ENCODE peak calls at places on chromosome 1, in four cellular contexts. M is PC-3, N is stomach, P is psoas muscle. B is an unnamed sample.

GRCh38 chr1:158527190-158527815 is 26.9 kb downstream of the OR6Y1 start:
- DNase-seq in M (peak), N (no peak), P (no peak), B (no peak)

GRCh38 chr1:86419277-86419903 is 4.6 kb upstream of the CLCA2 start:
- DNase-seq in M (peak), N (no peak), P (no peak), B (no peak)

GRCh38 chr1:150970818-150971582 is 3.6 kb downstream of the CERS2 start:
- DNase-seq in M (no peak), N (peak), P (peak), B (no peak)

GRCh38 chr1:240701412-240701811 is 89.5 kb upstream of the GREM2 start:
- DNase-seq in M (peak), N (no peak), P (no peak), B (no peak)

GRCh38 chr1:172176206-172176605 is 244.3 kb upstream of the C1orf105 start:
- DNase-seq in M (no peak), N (no peak), P (no peak), B (no peak)

GRCh38 chr1:201364808-201365105 is 12.7 kb downstream of the TNNT2 start:
- DNase-seq in M (no peak), N (no peak), P (no peak), B (no peak)

GRCh38 chr1:223715710-223716103 is 3.4 kb downstream of the CAPN2 start:
- DNase-seq in M (no peak), N (no peak), P (no peak), B (no peak)

GRCh38 chr1:159869173-159869572 is 6.7 kb upstream of the VSIG8 start:
- DNase-seq in M (peak), N (no peak), P (no peak), B (no peak)

GRCh38 chr1:224879404-224879803 is 50.1 kb upstream of the DNAH14 start:
- DNase-seq in M (no peak), N (no peak), P (no peak), B (no peak)

GRCh38 chr1:72482736-72483413 is 200.5 kb upstream of the NEGR1 start:
- DNase-seq in M (no peak), N (no peak), P (no peak), B (no peak)

GRCh38 chr1:25651036-25651640 is 34.5 kb downstream of the MAN1C1 start:
- DNase-seq in M (no peak), N (no peak), P (no peak), B (no peak)

GRCh38 chr1:174740248-174740990 is 259.3 kb upstream of the CACYBP start:
- DNase-seq in M (peak), N (no peak), P (no peak), B (no peak)

GRCh38 chr1:224632381-224632871 is 16.3 kb downstream of the CNIH3 start:
- DNase-seq in M (peak), N (peak), P (no peak), B (no peak)

GRCh38 chr1:22747021-22747734 is 36.5 kb downstream of the EPHB2 start:
- DNase-seq in M (peak), N (no peak), P (no peak), B (no peak)

GRCh38 chr1:210747890-210748289 is 386.1 kb downstream of the KCNH1 start:
- DNase-seq in M (no peak), N (no peak), P (peak), B (no peak)

GRCh38 chr1:21290546-21290944 is 282 bp upstream of the ECE1 start:
- DNase-seq in M (no peak), N (no peak), P (no peak), B (no peak)

GRCh38 chr1:223323491-223324484 is 40.2 kb downstream of the SUSD4 start:
- DNase-seq in M (no peak), N (no peak), P (no peak), B (no peak)

GRCh38 chr1:48047116-48047515 is 49.9 kb upstream of the TRABD2B start:
- DNase-seq in M (no peak), N (no peak), P (no peak), B (no peak)

GRCh38 chr1:212254853-212255363 is 30.3 kb upstream of the PPP2R5A start:
- DNase-seq in M (no peak), N (no peak), P (no peak), B (no peak)

GRCh38 chr1:155175927-155176371 is 2.3 kb downstream of the TRIM46 start:
- DNase-seq in M (peak), N (peak), P (no peak), B (no peak)

GRCh38 chr1:224041032-224041431 is 72.9 kb upstream of the FBXO28 start:
- DNase-seq in M (no peak), N (no peak), P (no peak), B (no peak)

GRCh38 chr1:103108525-103109150 is 316 bp upstream of the COL11A1 start:
- DNase-seq in M (no peak), N (no peak), P (peak), B (peak)

GRCh38 chr1:53545663-53546408 is 86.6 kb downstream of the DMRTB1 start:
- DNase-seq in M (no peak), N (no peak), P (peak), B (no peak)

GRCh38 chr1:176692431-176692830 is 229.5 kb downstream of the PAPPA2 start:
- DNase-seq in M (no peak), N (no peak), P (peak), B (no peak)

GRCh38 chr1:110390096-110390495 is 730 bp downstream of the SLC16A4 start:
- DNase-seq in M (no peak), N (no peak), P (peak), B (no peak)

GRCh38 chr1:89624314-89624713 is 8.6 kb upstream of the LRRC8C start:
- DNase-seq in M (no peak), N (no peak), P (no peak), B (no peak)

GRCh38 chr1:204461331-204462228 is 33.0 kb downstream of the PIK3C2B start:
- DNase-seq in M (no peak), N (no peak), P (no peak), B (no peak)

GRCh38 chr1:47181955-47182680 is 7.7 kb downstream of the PDZK1IP1 start:
- DNase-seq in M (peak), N (peak), P (no peak), B (no peak)

GRCh38 chr1:21154717-21155116 is 22.0 kb downstream of the EIF4G3 start:
- DNase-seq in M (no peak), N (no peak), P (no peak), B (no peak)

GRCh38 chr1:167524651-167525050 is 6.3 kb upstream of the CD247 start:
- DNase-seq in M (no peak), N (no peak), P (no peak), B (no peak)

GRCh38 chr1:203199002-203199401 is 12.5 kb upstream of the CHI3L1 start:
- DNase-seq in M (no peak), N (no peak), P (no peak), B (no peak)

GRCh38 chr1:59568158-59568935 is 246.4 kb upstream of the HOOK1 start:
- DNase-seq in M (peak), N (no peak), P (no peak), B (no peak)
- TF ChIP-seq CTCF in M (peak), N (no peak), P (no peak), B (no peak)

GRCh38 chr1:91744973-91745648 is 140.8 kb downstream of the TGFBR3 start:
- DNase-seq in M (no peak), N (no peak), P (peak), B (no peak)
- TF ChIP-seq CTCF in M (no peak), N (no peak), P (peak), B (no peak)

DNA sequence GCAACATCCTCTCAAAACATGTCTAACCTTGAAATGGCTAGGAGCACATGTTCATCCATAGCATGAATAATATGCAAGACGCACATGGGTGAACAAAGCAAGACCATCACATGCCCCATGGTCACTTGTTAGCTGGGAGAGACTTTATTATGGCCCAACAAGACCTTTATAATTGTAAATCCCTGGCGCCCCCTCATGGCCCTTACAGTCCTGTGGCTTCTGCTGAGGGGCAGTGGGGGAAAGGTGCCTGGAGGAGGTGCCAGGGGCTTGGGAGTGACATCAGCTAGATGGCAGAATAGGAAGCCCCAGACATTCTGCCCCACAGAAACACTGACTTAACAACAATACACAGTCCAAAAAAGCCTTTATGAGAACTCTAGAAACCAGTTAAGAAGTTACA is 51.7 kb downstream of the CSMD2 start:
- DNase-seq in M (no peak), N (no peak), P (no peak), B (no peak)
- TF ChIP-seq CTCF in M (no peak), N (no peak), P (no peak), B (no peak)

DNA sequence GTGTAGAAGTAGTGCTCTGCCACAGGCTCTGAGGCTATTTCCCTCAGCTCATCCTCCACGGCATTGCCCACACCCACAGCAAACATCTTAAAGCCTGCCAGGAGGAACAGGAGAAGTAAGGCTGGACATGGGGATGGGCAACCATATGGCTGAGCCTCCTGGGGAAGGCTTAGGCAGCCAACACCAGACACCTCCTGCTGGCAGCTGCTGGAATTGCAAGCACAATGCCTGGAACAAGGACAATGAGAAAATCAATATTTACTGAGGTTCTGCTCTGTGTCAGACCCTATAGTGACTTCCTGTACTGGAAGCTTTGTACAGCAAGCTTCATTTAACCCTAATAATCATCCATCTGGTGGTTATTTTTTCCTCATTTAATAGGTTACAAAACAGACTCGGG is 8.2 kb downstream of the MATN1 start:
- DNase-seq in M (peak), N (no peak), P (no peak), B (peak)
- TF ChIP-seq CTCF in M (peak), N (no peak), P (peak), B (peak)

DNA sequence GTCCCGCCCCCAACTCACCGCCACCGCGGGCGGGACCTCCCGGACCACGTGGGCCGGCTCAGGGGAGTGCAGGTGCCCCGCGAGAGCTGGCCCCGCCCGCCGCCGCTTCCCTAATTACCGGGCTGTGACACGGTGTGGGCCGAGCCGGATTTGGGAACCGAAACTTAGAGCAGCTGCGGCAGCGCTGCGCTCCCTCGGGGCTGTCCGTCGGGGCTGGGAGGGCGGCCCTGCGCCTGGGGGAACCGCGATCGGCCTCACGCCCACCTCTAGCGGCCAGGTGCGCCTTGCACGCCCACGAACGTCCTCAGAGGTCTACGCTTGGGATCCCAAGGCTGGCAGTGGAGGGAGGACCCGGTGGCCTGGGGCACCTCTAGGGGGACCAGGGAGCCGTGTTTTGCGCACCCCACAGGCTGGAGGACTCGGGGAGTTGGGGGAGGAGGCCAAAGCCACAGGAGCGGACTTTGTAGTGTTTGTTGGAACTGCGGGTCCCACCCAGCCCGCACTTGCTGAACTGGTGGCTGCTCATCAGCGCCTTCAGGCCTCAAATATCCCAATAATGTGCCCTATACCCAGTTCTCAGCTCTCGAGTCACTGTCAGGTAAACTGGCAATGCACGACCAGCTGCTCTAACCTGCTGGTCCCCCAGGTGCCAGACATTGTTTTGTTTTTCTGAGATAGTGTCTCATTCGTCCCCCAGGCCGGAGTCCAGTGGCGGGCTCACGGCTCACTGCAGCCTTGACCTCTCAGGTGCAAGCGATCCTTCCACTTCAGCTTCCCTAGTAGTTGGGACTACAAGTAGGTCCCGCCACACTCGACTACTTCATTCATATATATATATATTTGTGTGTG is 781 bp upstream of the NADK start:
- DNase-seq in M (peak), N (peak), P (peak), B (no peak)
- TF ChIP-seq CTCF in M (peak), N (no peak), P (no peak), B (peak)

DNA sequence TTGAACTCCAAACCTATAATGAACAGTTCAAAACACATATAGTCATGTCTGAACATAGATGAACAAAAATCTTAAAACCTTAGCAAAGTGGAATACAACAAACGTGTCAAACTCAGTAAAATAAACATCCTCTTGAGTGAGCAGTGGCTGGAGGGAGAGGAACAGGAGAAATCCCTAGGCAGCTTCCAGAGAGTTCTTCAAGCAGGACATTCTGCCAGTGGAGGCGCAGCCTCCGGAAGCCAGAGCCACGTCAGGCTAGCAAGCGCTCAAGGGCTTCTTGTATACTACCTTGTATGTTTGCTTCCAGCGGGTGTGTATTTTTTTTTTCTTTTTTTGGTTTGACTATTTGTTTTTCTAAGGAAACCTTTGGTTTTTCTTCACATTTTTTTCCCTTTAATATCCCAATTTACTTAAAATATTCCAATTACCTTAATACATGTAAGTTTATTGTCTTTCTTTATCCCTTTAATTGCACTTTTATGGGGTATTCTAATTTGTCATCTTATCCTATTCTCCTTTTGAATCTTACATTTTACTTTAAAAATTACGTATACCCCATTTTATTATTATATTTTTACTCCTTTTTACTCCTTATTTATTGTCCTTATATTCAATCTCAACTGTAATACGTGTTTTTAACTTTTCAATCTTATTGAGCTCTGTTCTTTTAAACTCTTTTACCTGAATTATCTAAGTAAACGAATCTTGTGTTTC is 42.0 kb downstream of the COLGALT2 start:
- DNase-seq in M (no peak), N (no peak), P (peak), B (no peak)
- TF ChIP-seq CTCF in M (no peak), N (no peak), P (no peak), B (no peak)

GRCh38 chr1:156583821-156584622 is 4.5 kb downstream of the TTC24 start:
- DNase-seq in M (peak), N (peak), P (peak), B (peak)
- TF ChIP-seq CTCF in M (peak), N (peak), P (peak), B (peak)

DNA sequence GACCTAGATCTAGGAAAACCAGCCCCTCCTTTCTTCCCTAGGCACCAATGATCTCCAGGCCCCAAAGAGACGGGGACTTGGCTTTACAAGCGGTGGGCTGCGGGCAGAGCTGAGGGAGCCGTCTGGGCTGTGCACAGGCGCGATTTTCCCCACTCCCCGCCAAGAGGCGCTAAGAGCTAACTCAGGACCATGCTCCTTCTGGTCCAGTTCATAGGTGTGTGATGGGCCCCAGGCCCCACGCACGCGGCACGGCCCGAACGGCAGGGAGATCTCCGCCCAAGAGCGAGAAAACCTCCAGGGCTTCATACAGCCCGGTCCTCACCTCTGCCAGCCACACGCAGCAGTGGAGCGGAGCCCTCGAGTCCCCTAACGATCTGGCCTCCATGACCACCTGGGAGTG is 7.5 kb upstream of the GPR153 start:
- DNase-seq in M (no peak), N (no peak), P (no peak), B (no peak)
- TF ChIP-seq CTCF in M (no peak), N (no peak), P (no peak), B (no peak)

GRCh38 chr1:232950197-232950918 is at the start of gene NTPCR:
- DNase-seq in M (peak), N (peak), P (peak), B (peak)
- TF ChIP-seq CTCF in M (peak), N (no peak), P (no peak), B (no peak)